ENCODE peak calls at places on chromosome 11, in five cellular contexts. One of them, this sample, is unnamed.

GRCh38 chr11:119078675-119079420 is 5.8 kb upstream of the HMBS start:
- DNase-seq in iPS-NIHi11: no peak
- DNase-seq in pancreas: no peak
- DNase-seq in MV-4-11: no peak
- DNase-seq in neural crest cell: no peak
- DNase-seq in this sample: no peak

GRCh38 chr11:68328374-68329091 is 16.1 kb downstream of the LRP5 start:
- DNase-seq in MV-4-11: peak; percentile 28
- DNase-seq in iPS-NIHi11: peak; percentile 78
- DNase-seq in pancreas: peak; percentile 60
- DNase-seq in neural crest cell: peak; percentile 63
- DNase-seq in this sample: no peak

GRCh38 chr11:47980907-47981621 is 705 bp downstream of the PTPRJ start:
- DNase-seq in neural crest cell: peak; percentile 63
- DNase-seq in MV-4-11: no peak
- DNase-seq in pancreas: peak; percentile 59
- DNase-seq in iPS-NIHi11: peak; percentile 80
- DNase-seq in this sample: peak; percentile 23

GRCh38 chr11:34988294-34989255 is 72.2 kb downstream of the PDHX start:
- DNase-seq in MV-4-11: peak; percentile 82
- DNase-seq in iPS-NIHi11: no peak
- DNase-seq in pancreas: no peak
- DNase-seq in neural crest cell: no peak
- DNase-seq in this sample: no peak

GRCh38 chr11:118289411-118289810 is 15.1 kb upstream of the CD3E start:
- DNase-seq in neural crest cell: no peak
- DNase-seq in MV-4-11: no peak
- DNase-seq in pancreas: no peak
- DNase-seq in iPS-NIHi11: no peak
- DNase-seq in this sample: no peak

GRCh38 chr11:68643576-68643975 is 40.8 kb upstream of the GAL start:
- DNase-seq in MV-4-11: no peak
- DNase-seq in neural crest cell: no peak
- DNase-seq in iPS-NIHi11: no peak
- DNase-seq in pancreas: no peak
- DNase-seq in this sample: no peak

GRCh38 chr11:26247340-26247739 is 84.6 kb upstream of the ANO3 start:
- DNase-seq in pancreas: no peak
- DNase-seq in MV-4-11: no peak
- DNase-seq in neural crest cell: no peak
- DNase-seq in iPS-NIHi11: no peak
- DNase-seq in this sample: no peak

GRCh38 chr11:113242767-113243397 is 71.5 kb upstream of the TTC12 start:
- DNase-seq in MV-4-11: no peak
- DNase-seq in neural crest cell: no peak
- DNase-seq in pancreas: no peak
- DNase-seq in iPS-NIHi11: peak; percentile 28
- DNase-seq in this sample: no peak

GRCh38 chr11:68340003-68340767 is 27.8 kb downstream of the LRP5 start:
- DNase-seq in iPS-NIHi11: no peak
- DNase-seq in pancreas: no peak
- DNase-seq in neural crest cell: no peak
- DNase-seq in MV-4-11: no peak
- DNase-seq in this sample: no peak

GRCh38 chr11:66042227-66043007 is 6.5 kb downstream of the GAL3ST3 start:
- DNase-seq in MV-4-11: no peak
- DNase-seq in neural crest cell: no peak
- DNase-seq in iPS-NIHi11: no peak
- DNase-seq in pancreas: no peak
- DNase-seq in this sample: no peak

GRCh38 chr11:58656348-58656747 is 33.9 kb downstream of the CNTF start:
- DNase-seq in iPS-NIHi11: no peak
- DNase-seq in MV-4-11: no peak
- DNase-seq in neural crest cell: no peak
- DNase-seq in pancreas: no peak
- DNase-seq in this sample: no peak

GRCh38 chr11:130477646-130478203 is 29.3 kb downstream of the ADAMTS15 start:
- DNase-seq in iPS-NIHi11: no peak
- DNase-seq in pancreas: no peak
- DNase-seq in neural crest cell: no peak
- DNase-seq in MV-4-11: no peak
- DNase-seq in this sample: no peak

GRCh38 chr11:76615950-76616349 is 54.6 kb downstream of the LRRC32 start:
- DNase-seq in MV-4-11: no peak
- DNase-seq in pancreas: no peak
- DNase-seq in iPS-NIHi11: no peak
- DNase-seq in neural crest cell: no peak
- DNase-seq in this sample: no peak

GRCh38 chr11:113644605-113645004 is 61.5 kb downstream of the TMPRSS5 start:
- DNase-seq in neural crest cell: no peak
- DNase-seq in iPS-NIHi11: no peak
- DNase-seq in pancreas: no peak
- DNase-seq in MV-4-11: no peak
- DNase-seq in this sample: no peak

GRCh38 chr11:38043060-38043459 is 1445.0 kb upstream of the RAG2 start:
- DNase-seq in neural crest cell: no peak
- DNase-seq in MV-4-11: no peak
- DNase-seq in pancreas: no peak
- DNase-seq in iPS-NIHi11: no peak
- DNase-seq in this sample: no peak

GRCh38 chr11:102293873-102294601 is 23.2 kb upstream of the BIRC3 start:
- DNase-seq in iPS-NIHi11: no peak
- DNase-seq in MV-4-11: peak; percentile 77
- DNase-seq in neural crest cell: no peak
- DNase-seq in pancreas: no peak
- DNase-seq in this sample: no peak

GRCh38 chr11:77695417-77695816 is 57.8 kb upstream of the CLNS1A start:
- DNase-seq in pancreas: no peak
- DNase-seq in MV-4-11: no peak
- DNase-seq in iPS-NIHi11: no peak
- DNase-seq in neural crest cell: no peak
- DNase-seq in this sample: no peak

GRCh38 chr11:126163074-126163700 is 48.3 kb downstream of the RPUSD4 start:
- DNase-seq in iPS-NIHi11: no peak
- DNase-seq in MV-4-11: no peak
- DNase-seq in pancreas: no peak
- DNase-seq in neural crest cell: no peak
- DNase-seq in this sample: no peak

GRCh38 chr11:35014352-35014751 is 97.9 kb downstream of the PDHX start:
- DNase-seq in iPS-NIHi11: no peak
- DNase-seq in pancreas: no peak
- DNase-seq in neural crest cell: no peak
- DNase-seq in MV-4-11: no peak
- DNase-seq in this sample: no peak

GRCh38 chr11:99020324-99021225 is at the start of gene CNTN5:
- DNase-seq in iPS-NIHi11: peak; percentile 49
- DNase-seq in pancreas: peak; percentile 29
- DNase-seq in MV-4-11: no peak
- DNase-seq in neural crest cell: peak; percentile 52
- DNase-seq in this sample: no peak

GRCh38 chr11:64718780-64719124 is 4.2 kb downstream of the NRXN2 start:
- DNase-seq in neural crest cell: no peak
- DNase-seq in iPS-NIHi11: no peak
- DNase-seq in MV-4-11: no peak
- DNase-seq in pancreas: no peak
- DNase-seq in this sample: no peak

GRCh38 chr11:1949922-1950321 is 2.8 kb downstream of the MRPL23 start:
- DNase-seq in MV-4-11: no peak
- DNase-seq in iPS-NIHi11: no peak
- DNase-seq in pancreas: no peak
- DNase-seq in neural crest cell: no peak
- DNase-seq in this sample: no peak

GRCh38 chr11:63548178-63548577 is 11.6 kb downstream of the PLAAT4 start:
- DNase-seq in iPS-NIHi11: no peak
- DNase-seq in neural crest cell: no peak
- DNase-seq in MV-4-11: no peak
- DNase-seq in pancreas: no peak
- DNase-seq in this sample: no peak

GRCh38 chr11:86374586-86374985 is at the start of gene CCDC81:
- DNase-seq in iPS-NIHi11: peak; percentile 89
- DNase-seq in MV-4-11: no peak
- DNase-seq in neural crest cell: peak; percentile 50
- DNase-seq in pancreas: no peak
- DNase-seq in this sample: no peak

GRCh38 chr11:134026655-134027343 is 42.1 kb upstream of the JAM3 start:
- DNase-seq in neural crest cell: peak; percentile 54
- DNase-seq in MV-4-11: no peak
- DNase-seq in iPS-NIHi11: peak; percentile 81
- DNase-seq in pancreas: no peak
- DNase-seq in this sample: no peak

GRCh38 chr11:102004220-102004619 is 43.0 kb upstream of the CFAP300 start:
- DNase-seq in pancreas: no peak
- DNase-seq in neural crest cell: no peak
- DNase-seq in MV-4-11: no peak
- DNase-seq in iPS-NIHi11: no peak
- DNase-seq in this sample: no peak

GRCh38 chr11:75468534-75469340 is 35.7 kb upstream of the KLHL35 start:
- DNase-seq in MV-4-11: peak; percentile 42
- DNase-seq in neural crest cell: peak; percentile 30
- DNase-seq in iPS-NIHi11: no peak
- DNase-seq in pancreas: no peak
- DNase-seq in this sample: no peak

GRCh38 chr11:101003468-101003867 is 126.1 kb downstream of the PGR start:
- DNase-seq in MV-4-11: no peak
- DNase-seq in pancreas: no peak
- DNase-seq in iPS-NIHi11: no peak
- DNase-seq in neural crest cell: no peak
- DNase-seq in this sample: no peak

GRCh38 chr11:94117197-94117574 is 11.5 kb upstream of the PANX1 start:
- DNase-seq in iPS-NIHi11: no peak
- DNase-seq in pancreas: no peak
- DNase-seq in neural crest cell: no peak
- DNase-seq in MV-4-11: no peak
- DNase-seq in this sample: no peak

GRCh38 chr11:131229221-131229620 is 141.2 kb upstream of the NTM start:
- DNase-seq in MV-4-11: no peak
- DNase-seq in iPS-NIHi11: no peak
- DNase-seq in pancreas: no peak
- DNase-seq in neural crest cell: no peak
- DNase-seq in this sample: no peak

GRCh38 chr11:45872513-45873356 is 12.7 kb upstream of the MAPK8IP1 start:
- DNase-seq in pancreas: peak; percentile 66
- DNase-seq in iPS-NIHi11: peak; percentile 91
- DNase-seq in neural crest cell: peak; percentile 65
- DNase-seq in MV-4-11: peak; percentile 48
- DNase-seq in this sample: peak; percentile 16

GRCh38 chr11:28679795-28680194 is 571.6 kb downstream of the METTL15 start:
- DNase-seq in neural crest cell: no peak
- DNase-seq in MV-4-11: no peak
- DNase-seq in pancreas: no peak
- DNase-seq in iPS-NIHi11: no peak
- DNase-seq in this sample: no peak

GRCh38 chr11:118572914-118573550 is 823 bp downstream of the ARCN1 start:
- DNase-seq in MV-4-11: peak; percentile 25
- DNase-seq in neural crest cell: no peak
- DNase-seq in iPS-NIHi11: peak; percentile 22
- DNase-seq in pancreas: no peak
- DNase-seq in this sample: no peak

GRCh38 chr11:62242021-62242420 is at the start of gene SCGB1D2:
- DNase-seq in iPS-NIHi11: peak; percentile 60
- DNase-seq in MV-4-11: no peak
- DNase-seq in pancreas: peak; percentile 71
- DNase-seq in neural crest cell: no peak
- DNase-seq in this sample: no peak

GRCh38 chr11:36356201-36356600 is 60.1 kb downstream of the PRR5L start:
- DNase-seq in pancreas: no peak
- DNase-seq in neural crest cell: no peak
- DNase-seq in MV-4-11: peak; percentile 90
- DNase-seq in iPS-NIHi11: no peak
- DNase-seq in this sample: no peak

GRCh38 chr11:111727431-111727830 is 38.8 kb downstream of the PPP2R1B start:
- DNase-seq in pancreas: no peak
- DNase-seq in neural crest cell: no peak
- DNase-seq in MV-4-11: no peak
- DNase-seq in iPS-NIHi11: no peak
- DNase-seq in this sample: no peak